ENCODE peak calls at places on chromosomes 5 and 9, in six cellular contexts. C is chondrocyte; N is left cardiac atrium; H is CD8-positive, alpha-beta memory T cell; K is BE2C; M is T1000. D is an unnamed sample.

GRCh38 chr5:154244476-154244875 is 53.9 kb downstream of the GALNT10 start:
- DNase-seq in M (no peak), C (no peak), K (no peak), N (no peak), H (no peak), D (no peak)

GRCh38 chr9:95080961-95081658 is 236.4 kb downstream of the FANCC start:
- DNase-seq in N (no peak), H (no peak), K (no peak), C (no peak), M (no peak), D (no peak)

GRCh38 chr9:127676636-127677035 is 30.2 kb upstream of the CFAP157 start:
- DNase-seq in M (no peak), N (no peak), C (no peak), H (no peak), K (no peak), D (no peak)

GRCh38 chr5:463952-464351 is 21.0 kb downstream of the EXOC3 start:
- DNase-seq in M (no peak), H (peak), C (peak), N (peak), K (no peak), D (no peak)

GRCh38 chr5:126139773-126140172 is 283.4 kb upstream of the GRAMD2B start:
- DNase-seq in M (no peak), H (no peak), C (no peak), K (no peak), N (no peak), D (no peak)

GRCh38 chr9:17005085-17005484 is 129.8 kb upstream of the CNTLN start:
- DNase-seq in N (peak), C (no peak), K (peak), H (no peak), M (peak), D (peak)

GRCh38 chr5:154189256-154189818 is 1.2 kb upstream of the GALNT10 start:
- DNase-seq in H (no peak), N (peak), M (no peak), C (no peak), K (no peak), D (no peak)

GRCh38 chr5:159218595-159219023 is 9.3 kb upstream of the RNF145 start:
- DNase-seq in H (no peak), N (no peak), C (no peak), M (no peak), K (no peak), D (no peak)

GRCh38 chr5:128441165-128441564 is 96.9 kb downstream of the FBN2 start:
- DNase-seq in C (no peak), N (no peak), H (no peak), M (no peak), K (no peak), D (no peak)

GRCh38 chr5:125232779-125233230 is 486.4 kb upstream of the ZNF608 start:
- DNase-seq in H (no peak), K (peak), N (no peak), M (no peak), C (no peak), D (no peak)

GRCh38 chr5:125394661-125395280 is 648.3 kb upstream of the ZNF608 start:
- DNase-seq in M (no peak), C (no peak), H (no peak), K (no peak), N (no peak), D (no peak)

GRCh38 chr9:99012957-99013512 is 69.3 kb downstream of the COL15A1 start:
- DNase-seq in K (no peak), N (no peak), M (no peak), H (peak), C (no peak), D (no peak)

GRCh38 chr9:70421272-70422180 is 7.1 kb upstream of the KLF9 start:
- DNase-seq in K (no peak), C (no peak), M (no peak), N (no peak), H (peak), D (no peak)